ENCODE peak calls at places on chromosomes 5 and 9, in six cellular contexts. One of them, this sample, is unnamed.

GRCh38 chr5:75055727-75056144 is 3.4 kb upstream of the GCNT4 start:
- DNase-seq in AG04450: no peak
- DNase-seq in stomach: no peak
- DNase-seq in CD8-positive, alpha-beta T cell: no peak
- DNase-seq in kidney epithelial cell: no peak
- DNase-seq in astrocyte of the spinal cord: peak
- DNase-seq in this sample: no peak

GRCh38 chr9:16918920-16919319 is 48.5 kb upstream of the BNC2 start:
- DNase-seq in AG04450: no peak
- DNase-seq in stomach: no peak
- DNase-seq in CD8-positive, alpha-beta T cell: no peak
- DNase-seq in kidney epithelial cell: no peak
- DNase-seq in astrocyte of the spinal cord: no peak
- DNase-seq in this sample: no peak

GRCh38 chr9:121771418-121771817 is 120.0 kb downstream of the DAB2IP start:
- DNase-seq in AG04450: no peak
- DNase-seq in stomach: no peak
- DNase-seq in CD8-positive, alpha-beta T cell: no peak
- DNase-seq in kidney epithelial cell: no peak
- DNase-seq in astrocyte of the spinal cord: no peak
- DNase-seq in this sample: no peak

GRCh38 chr9:95822583-95823431 is 52.7 kb upstream of the ERCC6L2 start:
- DNase-seq in AG04450: peak
- DNase-seq in stomach: no peak
- DNase-seq in CD8-positive, alpha-beta T cell: no peak
- DNase-seq in kidney epithelial cell: peak
- DNase-seq in astrocyte of the spinal cord: peak
- DNase-seq in this sample: peak

GRCh38 chr5:172858511-172858989 is 24.5 kb downstream of the ERGIC1 start:
- DNase-seq in AG04450: no peak
- DNase-seq in stomach: peak
- DNase-seq in CD8-positive, alpha-beta T cell: no peak
- DNase-seq in kidney epithelial cell: no peak
- DNase-seq in astrocyte of the spinal cord: no peak
- DNase-seq in this sample: no peak

GRCh38 chr5:108409781-108410180 is 27.9 kb upstream of the FBXL17 start:
- DNase-seq in AG04450: no peak
- DNase-seq in stomach: no peak
- DNase-seq in CD8-positive, alpha-beta T cell: no peak
- DNase-seq in kidney epithelial cell: no peak
- DNase-seq in astrocyte of the spinal cord: no peak
- DNase-seq in this sample: no peak

GRCh38 chr9:117546894-117547293 is 132.0 kb upstream of the ASTN2 start:
- DNase-seq in AG04450: no peak
- DNase-seq in stomach: peak
- DNase-seq in CD8-positive, alpha-beta T cell: no peak
- DNase-seq in kidney epithelial cell: no peak
- DNase-seq in astrocyte of the spinal cord: no peak
- DNase-seq in this sample: no peak

GRCh38 chr5:153660919-153661318 is 170.4 kb downstream of the GRIA1 start:
- DNase-seq in AG04450: no peak
- DNase-seq in stomach: no peak
- DNase-seq in CD8-positive, alpha-beta T cell: no peak
- DNase-seq in kidney epithelial cell: no peak
- DNase-seq in astrocyte of the spinal cord: peak
- DNase-seq in this sample: no peak

DNA sequence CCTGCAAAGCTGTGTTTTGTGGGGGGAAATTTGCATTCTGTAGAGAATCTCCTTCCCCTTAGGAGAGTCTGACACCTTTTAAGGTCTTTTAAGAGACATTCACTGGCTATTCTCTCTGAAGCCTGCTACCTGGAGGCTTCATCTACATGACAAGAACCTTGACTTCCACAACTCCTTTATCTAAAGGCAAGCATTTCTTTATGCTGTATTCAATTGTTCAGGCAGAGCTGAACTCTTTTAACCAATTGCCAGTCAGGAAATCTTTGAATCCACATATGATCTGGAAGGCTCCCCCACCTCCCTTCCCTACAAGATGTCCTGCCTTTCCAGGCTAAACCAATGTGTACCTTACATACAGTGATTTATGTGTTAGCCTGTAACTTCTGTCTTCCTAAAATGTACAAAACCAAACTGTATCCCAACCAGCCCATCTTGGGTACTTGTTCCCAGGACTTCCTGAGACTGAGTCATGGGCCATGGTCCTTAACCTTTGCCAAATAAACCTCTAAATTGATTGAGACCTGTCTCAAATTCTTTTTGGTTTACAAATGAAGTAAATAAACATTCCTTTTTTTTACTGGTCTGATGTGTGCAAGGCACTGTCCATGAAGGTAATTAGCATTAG is 9.9 kb downstream of the C9orf85 start:
- DNase-seq in AG04450: no peak
- DNase-seq in stomach: no peak
- DNase-seq in CD8-positive, alpha-beta T cell: no peak
- DNase-seq in kidney epithelial cell: no peak
- DNase-seq in astrocyte of the spinal cord: no peak
- DNase-seq in this sample: no peak
- H3K4me3 ChIP-seq in AG04450: no peak
- H3K4me3 ChIP-seq in stomach: no peak
- H3K4me3 ChIP-seq in CD8-positive, alpha-beta T cell: no peak
- H3K4me3 ChIP-seq in kidney epithelial cell: no peak
- H3K4me3 ChIP-seq in astrocyte of the spinal cord: no peak
- H3K4me3 ChIP-seq in this sample: no peak

DNA sequence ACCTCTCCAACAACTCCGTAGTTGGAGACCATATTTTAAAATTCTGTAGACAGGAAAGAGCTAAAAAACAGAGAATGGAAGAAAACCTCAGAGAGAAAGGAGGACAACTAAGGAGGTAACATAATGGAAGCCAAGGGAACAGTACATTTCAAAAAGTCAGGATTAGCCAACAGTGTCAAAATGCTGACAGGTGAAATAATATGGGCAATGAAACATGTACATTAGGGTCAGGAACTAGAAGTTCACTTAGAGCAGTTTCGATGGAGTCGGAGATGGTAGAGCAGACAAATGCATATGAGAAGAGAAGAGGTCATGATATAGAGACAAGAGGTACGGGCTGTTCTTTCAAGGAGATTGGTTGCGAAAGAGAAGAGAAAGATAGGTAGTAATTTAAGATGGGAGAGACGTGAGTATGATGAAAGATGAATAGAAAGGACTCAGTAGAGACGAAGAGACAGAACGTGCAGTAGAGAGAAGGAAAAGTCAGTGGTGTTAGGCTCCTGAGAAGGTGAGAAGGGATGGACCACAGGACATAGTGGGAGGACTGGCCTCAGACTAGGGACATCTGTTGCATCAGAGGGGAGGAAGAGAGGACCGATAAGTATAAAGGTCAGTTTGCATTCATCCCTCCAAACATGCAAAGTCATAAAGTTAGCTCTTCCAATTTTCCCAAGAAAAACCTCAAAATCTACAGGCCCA is 25.6 kb downstream of the NRG2 start:
- DNase-seq in AG04450: no peak
- DNase-seq in stomach: no peak
- DNase-seq in CD8-positive, alpha-beta T cell: no peak
- DNase-seq in kidney epithelial cell: no peak
- DNase-seq in astrocyte of the spinal cord: no peak
- DNase-seq in this sample: no peak
- TF ChIP-seq CTCF in AG04450: no peak
- TF ChIP-seq CTCF in stomach: no peak
- TF ChIP-seq CTCF in CD8-positive, alpha-beta T cell: no peak
- TF ChIP-seq CTCF in kidney epithelial cell: no peak
- TF ChIP-seq CTCF in astrocyte of the spinal cord: no peak
- TF ChIP-seq CTCF in this sample: no peak

DNA sequence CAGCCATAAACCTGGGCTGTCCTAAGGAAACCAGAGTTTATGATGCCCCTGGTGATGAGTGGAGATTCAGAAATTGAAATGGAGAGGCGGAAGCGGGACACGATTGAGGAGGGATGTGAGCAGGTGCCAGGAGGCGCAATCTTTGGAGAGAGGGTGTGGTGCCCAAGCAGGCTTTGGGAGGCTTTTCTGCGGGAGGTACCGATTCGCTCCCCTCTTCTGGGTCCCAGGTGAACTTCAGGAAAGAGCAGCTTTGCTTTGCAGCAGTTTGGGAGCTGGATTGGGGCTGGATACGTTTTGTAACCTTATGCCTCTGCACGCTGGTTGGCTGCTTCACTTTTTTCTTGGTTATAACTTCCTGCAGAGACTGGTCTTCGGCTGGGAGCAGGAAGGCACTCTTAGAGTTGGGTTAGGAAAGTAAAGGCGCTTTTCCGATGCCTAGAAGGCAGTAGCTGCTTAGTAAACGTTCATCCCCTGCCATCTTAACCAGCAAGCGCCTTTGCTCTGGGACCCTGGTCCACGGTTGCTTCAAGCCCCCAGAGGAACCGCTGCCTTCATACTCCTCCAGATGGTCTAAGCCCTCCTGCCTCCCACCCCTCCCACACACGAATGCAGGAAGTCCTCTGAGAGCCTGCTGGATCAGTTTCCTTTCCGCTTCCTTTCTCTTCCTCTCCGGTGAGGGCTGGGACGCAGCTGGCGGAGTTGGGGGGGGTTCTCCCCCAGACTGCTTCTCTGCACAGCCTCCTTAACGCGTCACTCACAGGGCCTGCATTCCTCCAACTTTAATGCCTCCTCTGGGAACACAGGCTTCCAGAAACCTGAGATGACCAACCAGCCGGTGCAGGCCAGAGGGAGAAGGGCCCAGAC is 15.2 kb upstream of the NEK6 start:
- DNase-seq in AG04450: no peak
- DNase-seq in stomach: no peak
- DNase-seq in CD8-positive, alpha-beta T cell: no peak
- DNase-seq in kidney epithelial cell: no peak
- DNase-seq in astrocyte of the spinal cord: peak
- DNase-seq in this sample: no peak
- H3K4me3 ChIP-seq in AG04450: peak
- H3K4me3 ChIP-seq in stomach: peak
- H3K4me3 ChIP-seq in CD8-positive, alpha-beta T cell: no peak
- H3K4me3 ChIP-seq in kidney epithelial cell: no peak
- H3K4me3 ChIP-seq in astrocyte of the spinal cord: no peak
- H3K4me3 ChIP-seq in this sample: no peak

DNA sequence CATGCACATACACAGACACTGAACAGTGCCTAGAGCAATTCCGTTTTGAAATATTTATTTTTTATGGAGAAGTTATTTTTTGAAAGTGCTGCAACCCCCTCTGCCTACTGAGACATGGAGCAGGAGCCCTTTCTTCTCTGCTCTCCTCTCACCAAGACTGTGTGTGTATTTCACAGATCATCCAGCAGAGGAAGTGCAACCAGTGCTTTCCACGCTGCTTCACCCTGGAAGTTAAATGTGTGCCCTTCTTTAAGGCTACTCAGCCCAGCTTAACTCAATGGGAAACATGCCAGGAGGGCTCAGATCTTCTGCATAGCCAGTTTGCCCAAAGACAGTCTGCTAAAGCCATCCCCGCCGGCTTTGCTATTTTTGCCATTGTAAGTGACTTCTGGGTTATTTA is 606.3 kb downstream of the TLE1 start:
- DNase-seq in AG04450: peak
- DNase-seq in stomach: no peak
- DNase-seq in CD8-positive, alpha-beta T cell: no peak
- DNase-seq in kidney epithelial cell: no peak
- DNase-seq in astrocyte of the spinal cord: peak
- DNase-seq in this sample: peak
- TF ChIP-seq CTCF in AG04450: peak
- TF ChIP-seq CTCF in stomach: no peak
- TF ChIP-seq CTCF in CD8-positive, alpha-beta T cell: no peak
- TF ChIP-seq CTCF in kidney epithelial cell: peak
- TF ChIP-seq CTCF in astrocyte of the spinal cord: peak
- TF ChIP-seq CTCF in this sample: peak

This sample was measured in retinal pigment epithelial cell.